ENCODE peak calls at places on chromosomes 4 and X, in ten cellular contexts. B is KBM-7; N is activated CD8-positive, alpha-beta T cell treated with anti-CD3 and anti-CD28 coated beads for 36 hours; O is nucleus accumbens; G is neural progenitor cell; Q is A673; K is HuH-7; Z is activated CD8-positive, alpha-beta memory T cell treated with anti-CD3 and anti-CD28 coated beads, Interleukin-2, amount 50 U/mL, for 4 hours; P is lower leg skin; M is NCI-H524. C is an unnamed sample.

GRCh38 chrX:50626432-50626831 is 155.8 kb upstream of the DGKK start:
- DNase-seq in B (no peak), N (no peak), O (no peak), G (no peak), Q (no peak), K (no peak), Z (no peak), P (no peak), M (no peak), C (no peak)

GRCh38 chr4:74395633-74396032 is 30.7 kb downstream of the EREG start:
- DNase-seq in B (no peak), N (no peak), O (no peak), G (no peak), Q (no peak), K (no peak), Z (no peak), P (no peak), M (no peak), C (no peak)

GRCh38 chrX:119654112-119654531 is 38.8 kb downstream of the SEPTIN6 start:
- DNase-seq in B (peak), N (no peak), O (peak), G (peak), Q (peak), K (no peak), Z (no peak), P (no peak), M (peak), C (peak)

GRCh38 chrX:107576841-107577240 is 51.5 kb upstream of the PRPS1 start:
- DNase-seq in B (no peak), N (peak), O (no peak), G (no peak), Q (no peak), K (no peak), Z (no peak), P (no peak), M (no peak), C (no peak)

GRCh38 chrX:129720741-129721140 is 18.0 kb upstream of the XPNPEP2 start:
- DNase-seq in B (no peak), N (no peak), O (no peak), G (no peak), Q (no peak), K (no peak), Z (no peak), P (peak), M (no peak), C (no peak)

GRCh38 chr4:151192556-151193235 is 84.3 kb upstream of the PRSS48 start:
- DNase-seq in B (no peak), N (no peak), O (no peak), G (no peak), Q (no peak), K (no peak), Z (no peak), P (no peak), M (no peak), C (no peak)

GRCh38 chrX:45714864-45715263 is 514.2 kb upstream of the DIPK2B start:
- DNase-seq in B (peak), N (peak), O (no peak), G (no peak), Q (peak), K (no peak), Z (peak), P (no peak), M (no peak), C (no peak)

GRCh38 chr4:87961993-87962791 is 13.3 kb upstream of the SPP1 start:
- DNase-seq in B (no peak), N (no peak), O (no peak), G (no peak), Q (no peak), K (no peak), Z (no peak), P (no peak), M (no peak), C (no peak)

GRCh38 chrX:1521459-1521956 is 15.5 kb downstream of the P2RY8 start:
- DNase-seq in B (peak), N (peak), O (no peak), G (no peak), Q (no peak), K (no peak), Z (peak), P (peak), M (no peak), C (peak)

GRCh38 chr4:148778980-148779675 is 336.9 kb upstream of the NR3C2 start:
- DNase-seq in B (no peak), N (no peak), O (no peak), G (no peak), Q (no peak), K (no peak), Z (no peak), P (no peak), M (no peak), C (no peak)

GRCh38 chrX:14476169-14476568 is 53.2 kb upstream of the GLRA2 start:
- DNase-seq in B (no peak), N (no peak), O (no peak), G (no peak), Q (peak), K (no peak), Z (no peak), P (no peak), M (no peak), C (no peak)

GRCh38 chr4:72467633-72468032 is 101.4 kb downstream of the ADAMTS3 start:
- DNase-seq in B (no peak), N (no peak), O (no peak), G (no peak), Q (peak), K (no peak), Z (no peak), P (no peak), M (no peak), C (no peak)

GRCh38 chrX:134604701-134605271 is 53.5 kb downstream of the PLAC1 start:
- DNase-seq in B (no peak), N (no peak), O (no peak), G (no peak), Q (peak), K (peak), Z (no peak), P (no peak), M (peak), C (no peak)

GRCh38 chr4:102575369-102576129 is 74.4 kb downstream of the NFKB1 start:
- DNase-seq in B (no peak), N (no peak), O (no peak), G (no peak), Q (no peak), K (no peak), Z (no peak), P (no peak), M (no peak), C (no peak)

GRCh38 chrX:41350976-41351569 is 17.1 kb downstream of the DDX3X start:
- DNase-seq in B (no peak), N (no peak), O (no peak), G (no peak), Q (no peak), K (no peak), Z (no peak), P (no peak), M (no peak), C (no peak)

GRCh38 chr4:20859097-20859781 is 159.0 kb downstream of the PACRGL start:
- DNase-seq in B (no peak), N (no peak), O (no peak), G (no peak), Q (no peak), K (no peak), Z (no peak), P (no peak), M (no peak), C (no peak)

GRCh38 chr4:168362025-168362401 is 43.5 kb upstream of the DDX60 start:
- DNase-seq in B (no peak), N (no peak), O (no peak), G (no peak), Q (no peak), K (no peak), Z (no peak), P (no peak), M (no peak), C (no peak)

GRCh38 chr4:61786226-61786625 is 586.1 kb downstream of the ADGRL3 start:
- DNase-seq in B (no peak), N (no peak), O (no peak), G (no peak), Q (no peak), K (no peak), Z (no peak), P (no peak), M (no peak), C (no peak)

GRCh38 chrX:32896132-32896531 is 315.2 kb downstream of the DMD start:
- DNase-seq in B (no peak), N (no peak), O (no peak), G (no peak), Q (no peak), K (no peak), Z (no peak), P (no peak), M (no peak), C (no peak)

GRCh38 chrX:131841496-131842410 is 181.3 kb upstream of the STK26 start:
- DNase-seq in B (peak), N (peak), O (no peak), G (peak), Q (peak), K (peak), Z (peak), P (no peak), M (peak), C (peak)

GRCh38 chr4:66048861-66049260 is 378.6 kb upstream of the EPHA5 start:
- DNase-seq in B (no peak), N (no peak), O (no peak), G (no peak), Q (peak), K (no peak), Z (no peak), P (no peak), M (no peak), C (no peak)

GRCh38 chrX:14398725-14399124 is 130.6 kb upstream of the GLRA2 start:
- DNase-seq in B (no peak), N (no peak), O (no peak), G (no peak), Q (no peak), K (peak), Z (no peak), P (no peak), M (no peak), C (no peak)

GRCh38 chr4:54657556-54658313 is at the start of gene KIT:
- DNase-seq in B (peak), N (peak), O (no peak), G (peak), Q (peak), K (no peak), Z (peak), P (peak), M (peak), C (peak)

GRCh38 chr4:7699040-7699439 is 240.6 kb downstream of the AFAP1 start:
- DNase-seq in B (no peak), N (no peak), O (no peak), G (no peak), Q (no peak), K (no peak), Z (no peak), P (no peak), M (no peak), C (no peak)

GRCh38 chrX:131288738-131289511 is at the start of gene IGSF1:
- DNase-seq in B (no peak), N (peak), O (peak), G (peak), Q (peak), K (peak), Z (no peak), P (no peak), M (peak), C (no peak)

GRCh38 chr4:153137168-153137567 is 67.1 kb upstream of the TRIM2 start:
- DNase-seq in B (no peak), N (no peak), O (peak), G (no peak), Q (peak), K (no peak), Z (no peak), P (no peak), M (no peak), C (no peak)

GRCh38 chr4:152021788-152022438 is 261.1 kb upstream of the GATB start:
- DNase-seq in B (no peak), N (no peak), O (peak), G (no peak), Q (no peak), K (no peak), Z (no peak), P (no peak), M (no peak), C (no peak)

GRCh38 chr4:152104846-152105462 is 344.1 kb upstream of the GATB start:
- DNase-seq in B (no peak), N (no peak), O (peak), G (no peak), Q (no peak), K (no peak), Z (no peak), P (no peak), M (no peak), C (no peak)

GRCh38 chr4:147361726-147362125 is 119.2 kb upstream of the EDNRA start:
- DNase-seq in B (no peak), N (no peak), O (no peak), G (no peak), Q (peak), K (no peak), Z (no peak), P (no peak), M (no peak), C (no peak)

GRCh38 chr4:103372002-103372558 is 173.9 kb upstream of the CENPE start:
- DNase-seq in B (no peak), N (no peak), O (no peak), G (no peak), Q (no peak), K (no peak), Z (no peak), P (no peak), M (no peak), C (no peak)

GRCh38 chr4:70556856-70557255 is 35.2 kb upstream of the AMBN start:
- DNase-seq in B (no peak), N (no peak), O (no peak), G (no peak), Q (no peak), K (no peak), Z (no peak), P (no peak), M (no peak), C (no peak)

GRCh38 chrX:123830309-123830708 is 29.5 kb upstream of the XIAP start:
- DNase-seq in B (peak), N (peak), O (no peak), G (no peak), Q (peak), K (peak), Z (no peak), P (no peak), M (no peak), C (no peak)